ENCODE peak calls at places on chromosomes 16 and 17, in five cellular contexts. M, Z, V, T and Y are unnamed samples.

GRCh38 chr17:4249452-4250029 is 14.2 kb downstream of the ANKFY1 start:
- DNase-seq in M (no peak), Z (no peak), V (no peak), T (no peak), Y (no peak)

GRCh38 chr17:75856062-75856681 is 1.0 kb upstream of the WBP2 start:
- DNase-seq in M (no peak), Z (no peak), V (no peak), T (no peak), Y (no peak)

GRCh38 chr16:48155926-48156789 is at the start of gene ABCC12:
- DNase-seq in M (no peak), Z (no peak), V (no peak), T (no peak), Y (no peak)

GRCh38 chr17:35947156-35947585 is 3.7 kb upstream of the LYZL6 start:
- DNase-seq in M (peak), Z (peak), V (peak), T (no peak), Y (peak)

GRCh38 chr16:26830716-26831115 is 236.0 kb upstream of the C16orf82 start:
- DNase-seq in M (no peak), Z (no peak), V (no peak), T (no peak), Y (no peak)

GRCh38 chr17:8366231-8366630 is 10.3 kb downstream of the KRABD2 start:
- DNase-seq in M (no peak), Z (no peak), V (no peak), T (peak), Y (no peak)

GRCh38 chr17:77373298-77374169 is 232.8 kb downstream of the SEC14L1 start:
- DNase-seq in M (no peak), Z (peak), V (peak), T (no peak), Y (peak)

GRCh38 chr17:27743288-27743885 is 56.9 kb downstream of the NOS2 start:
- DNase-seq in M (no peak), Z (no peak), V (no peak), T (no peak), Y (no peak)

GRCh38 chr16:80107900-80108299 is 432.9 kb upstream of the DYNLRB2 start:
- DNase-seq in M (no peak), Z (no peak), V (no peak), T (no peak), Y (no peak)

GRCh38 chr16:2428787-2429036 is 535 bp upstream of the CCNF start:
- DNase-seq in M (no peak), Z (no peak), V (no peak), T (no peak), Y (no peak)

GRCh38 chr16:2427526-2427925 is 1.7 kb upstream of the CCNF start:
- DNase-seq in M (no peak), Z (no peak), V (no peak), T (no peak), Y (no peak)

GRCh38 chr16:2429771-2430663 is 770 bp downstream of the CCNF start:
- DNase-seq in M (no peak), Z (no peak), V (no peak), T (no peak), Y (peak)

GRCh38 chr16:2428051-2428786 is 1.0 kb upstream of the CCNF start:
- DNase-seq in M (no peak), Z (no peak), V (peak), T (no peak), Y (peak)

GRCh38 chr16:2429037-2429770 is at the start of gene CCNF:
- DNase-seq in M (peak), Z (peak), V (peak), T (peak), Y (peak)
- TF ChIP-seq CTCF in M (no peak), Z (no peak), V (no peak), T (no peak), Y (no peak)

DNA sequence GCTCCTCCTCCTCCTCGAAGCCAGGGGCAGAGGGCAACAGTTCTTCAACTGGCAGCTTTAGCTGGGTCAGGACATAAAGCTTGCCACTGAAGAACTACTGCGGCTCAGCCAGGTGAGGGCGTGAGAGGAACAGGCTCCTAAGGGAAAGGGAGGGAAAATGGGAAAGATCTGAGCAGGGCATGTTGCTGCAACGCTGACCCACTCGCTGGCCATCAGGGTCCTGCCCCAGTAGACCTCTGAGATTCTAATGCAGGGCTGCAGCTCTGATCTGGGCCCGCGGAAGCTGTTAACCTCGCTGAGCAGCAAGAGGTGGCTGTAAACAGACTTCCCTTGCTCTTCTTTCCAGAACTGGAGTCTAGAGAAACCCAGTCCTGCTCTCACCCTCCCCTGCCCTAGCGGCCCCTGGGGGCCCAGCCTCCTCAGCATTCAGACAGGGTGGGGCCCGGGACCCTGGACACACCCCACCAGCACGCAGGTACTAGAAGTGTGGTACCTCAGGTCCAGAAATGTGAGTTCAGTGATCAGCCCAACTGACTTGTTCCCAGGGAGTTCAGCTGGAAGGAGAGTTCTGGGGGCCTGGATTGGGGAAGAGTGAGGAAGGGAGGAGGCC is 3.8 kb upstream of the TLCD2 start:
- DNase-seq in M (peak), Z (no peak), V (no peak), T (no peak), Y (peak)
- TF ChIP-seq CTCF in M (peak), Z (no peak), V (no peak), T (peak), Y (no peak)

GRCh38 chr16:89324056-89325010 is 106.8 kb downstream of the ZNF778 start:
- DNase-seq in M (no peak), Z (no peak), V (no peak), T (no peak), Y (no peak)
- TF ChIP-seq CTCF in M (no peak), Z (no peak), V (no peak), T (no peak), Y (no peak)

DNA sequence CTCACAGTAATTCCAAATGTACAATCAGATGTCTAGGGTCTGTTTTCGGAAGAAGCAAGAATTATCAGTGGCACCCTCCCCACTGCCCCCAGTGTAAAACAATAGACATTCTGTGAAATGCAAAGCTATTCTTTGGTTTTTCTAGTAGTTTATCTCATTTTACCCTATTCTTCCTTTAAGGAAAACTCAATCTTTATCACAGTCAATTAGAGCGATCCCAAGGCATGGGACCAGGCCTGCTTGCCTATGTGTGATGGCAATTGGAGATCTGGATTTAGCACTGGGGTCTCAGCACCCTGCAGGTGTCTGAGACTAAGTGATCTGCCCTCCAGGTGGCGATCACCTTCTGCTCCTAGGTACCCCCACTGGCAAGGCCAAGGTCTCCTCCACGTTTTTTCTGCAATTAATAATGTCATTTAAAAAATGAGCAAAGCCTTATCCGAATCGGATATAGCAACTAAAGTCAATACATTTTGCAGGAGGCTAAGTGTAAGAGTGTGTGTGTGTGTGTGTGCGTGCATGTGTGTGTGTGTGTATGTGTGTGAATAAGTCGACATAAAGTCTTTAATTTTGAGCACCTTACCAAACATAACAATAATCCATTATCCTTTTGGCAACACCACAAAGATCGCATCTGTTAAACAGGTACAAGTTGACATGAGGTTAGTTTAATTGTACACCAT is 59.7 kb downstream of the HLF start:
- DNase-seq in M (no peak), Z (no peak), V (no peak), T (no peak), Y (no peak)
- TF ChIP-seq CTCF in M (no peak), Z (no peak), V (no peak), T (no peak), Y (no peak)